ENCODE peak calls at places on chromosomes 7 and 10, in five cellular contexts. One of them, this sample, is unnamed.

GRCh38 chr10:8049151-8049873 is 5.2 kb upstream of the GATA3 start:
- DNase-seq in sigmoid colon: no peak
- DNase-seq in GM20000: peak; percentile 42
- DNase-seq in AG04450: no peak
- DNase-seq in tibial nerve: no peak
- DNase-seq in this sample: no peak

GRCh38 chr7:30743371-30744074 is 8.4 kb upstream of the INMT start:
- DNase-seq in sigmoid colon: no peak
- DNase-seq in GM20000: no peak
- DNase-seq in AG04450: no peak
- DNase-seq in tibial nerve: no peak
- DNase-seq in this sample: no peak

GRCh38 chr7:117127585-117128168 is 174.4 kb downstream of the ST7 start:
- DNase-seq in sigmoid colon: peak; percentile 77
- DNase-seq in GM20000: no peak
- DNase-seq in AG04450: peak; percentile 21
- DNase-seq in tibial nerve: peak; percentile 26
- DNase-seq in this sample: peak; percentile 22

GRCh38 chr7:34851431-34851830 is 185.9 kb downstream of the DPY19L1 start:
- DNase-seq in sigmoid colon: no peak
- DNase-seq in GM20000: no peak
- DNase-seq in AG04450: no peak
- DNase-seq in tibial nerve: no peak
- DNase-seq in this sample: no peak

GRCh38 chr10:133225707-133226191 is 4.3 kb upstream of the UTF1 start:
- DNase-seq in sigmoid colon: no peak
- DNase-seq in GM20000: no peak
- DNase-seq in AG04450: no peak
- DNase-seq in tibial nerve: no peak
- DNase-seq in this sample: no peak

GRCh38 chr10:23871211-23871610 is 337.7 kb upstream of the KIAA1217 start:
- DNase-seq in sigmoid colon: no peak
- DNase-seq in GM20000: no peak
- DNase-seq in AG04450: no peak
- DNase-seq in tibial nerve: no peak
- DNase-seq in this sample: no peak

GRCh38 chr7:90180011-90180585 is 25.8 kb downstream of the STEAP1 start:
- DNase-seq in sigmoid colon: no peak
- DNase-seq in GM20000: no peak
- DNase-seq in AG04450: no peak
- DNase-seq in tibial nerve: no peak
- DNase-seq in this sample: peak; percentile 24

GRCh38 chr10:3166496-3167290 is 5.9 kb downstream of the PITRM1 start:
- DNase-seq in sigmoid colon: no peak
- DNase-seq in GM20000: no peak
- DNase-seq in AG04450: no peak
- DNase-seq in tibial nerve: no peak
- DNase-seq in this sample: no peak

GRCh38 chr7:40147371-40148246 is 12.8 kb downstream of the SUGCT start:
- DNase-seq in sigmoid colon: no peak
- DNase-seq in GM20000: no peak
- DNase-seq in AG04450: no peak
- DNase-seq in tibial nerve: no peak
- DNase-seq in this sample: no peak
- TF ChIP-seq CTCF in sigmoid colon: no peak
- TF ChIP-seq CTCF in GM20000: no peak
- TF ChIP-seq CTCF in AG04450: no peak
- TF ChIP-seq CTCF in tibial nerve: no peak
- TF ChIP-seq CTCF in this sample: no peak

GRCh38 chr7:152383341-152384234 is 52.2 kb downstream of the KMT2C start:
- DNase-seq in sigmoid colon: no peak
- DNase-seq in GM20000: no peak
- DNase-seq in AG04450: peak; percentile 61
- DNase-seq in tibial nerve: no peak
- DNase-seq in this sample: peak; percentile 44
- TF ChIP-seq CTCF in sigmoid colon: no peak
- TF ChIP-seq CTCF in GM20000: no peak
- TF ChIP-seq CTCF in AG04450: no peak
- TF ChIP-seq CTCF in tibial nerve: no peak
- TF ChIP-seq CTCF in this sample: no peak

GRCh38 chr10:32055478-32056135 is 618 bp downstream of the KIF5B start:
- DNase-seq in sigmoid colon: peak; percentile 85
- DNase-seq in GM20000: peak; percentile 55
- DNase-seq in AG04450: no peak
- DNase-seq in tibial nerve: peak; percentile 33
- DNase-seq in this sample: no peak
- TF ChIP-seq CTCF in sigmoid colon: no peak
- TF ChIP-seq CTCF in GM20000: no peak
- TF ChIP-seq CTCF in AG04450: peak; percentile 6
- TF ChIP-seq CTCF in tibial nerve: no peak
- TF ChIP-seq CTCF in this sample: peak; percentile 6

DNA sequence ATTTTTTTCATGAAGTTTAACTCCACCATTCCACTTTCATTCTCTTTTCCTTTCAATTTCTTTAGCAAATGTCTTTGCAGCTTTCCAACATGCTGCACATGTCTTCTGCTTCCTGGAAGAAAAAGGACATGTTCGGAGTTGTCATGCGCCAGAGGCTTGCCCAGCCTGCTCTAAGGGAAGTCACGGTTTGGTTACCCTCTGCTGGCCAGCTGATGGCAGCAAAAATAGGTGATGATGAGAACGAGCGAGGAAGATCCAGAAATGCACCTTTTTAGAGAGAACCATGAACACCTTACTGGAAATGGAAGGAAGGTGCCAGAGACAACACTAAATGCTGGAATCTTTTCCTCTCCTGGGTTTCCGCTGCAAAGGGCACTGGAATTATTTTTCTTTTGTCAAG is 4.9 kb upstream of the ZSCAN21 start:
- DNase-seq in sigmoid colon: no peak
- DNase-seq in GM20000: peak; percentile 30
- DNase-seq in AG04450: no peak
- DNase-seq in tibial nerve: no peak
- DNase-seq in this sample: no peak
- TF ChIP-seq CTCF in sigmoid colon: no peak
- TF ChIP-seq CTCF in GM20000: peak; percentile 20
- TF ChIP-seq CTCF in AG04450: no peak
- TF ChIP-seq CTCF in tibial nerve: no peak
- TF ChIP-seq CTCF in this sample: no peak

GRCh38 chr7:114830952-114831351 is 90.9 kb upstream of the MDFIC start:
- DNase-seq in sigmoid colon: no peak
- DNase-seq in GM20000: no peak
- DNase-seq in AG04450: no peak
- DNase-seq in tibial nerve: no peak
- DNase-seq in this sample: no peak

GRCh38 chr7:114835861-114836260 is 86.0 kb upstream of the MDFIC start:
- DNase-seq in sigmoid colon: no peak
- DNase-seq in GM20000: no peak
- DNase-seq in AG04450: no peak
- DNase-seq in tibial nerve: no peak
- DNase-seq in this sample: no peak

GRCh38 chr7:114832906-114833595 is 88.8 kb upstream of the MDFIC start:
- DNase-seq in sigmoid colon: no peak
- DNase-seq in GM20000: peak; percentile 39
- DNase-seq in AG04450: no peak
- DNase-seq in tibial nerve: no peak
- DNase-seq in this sample: no peak

DNA sequence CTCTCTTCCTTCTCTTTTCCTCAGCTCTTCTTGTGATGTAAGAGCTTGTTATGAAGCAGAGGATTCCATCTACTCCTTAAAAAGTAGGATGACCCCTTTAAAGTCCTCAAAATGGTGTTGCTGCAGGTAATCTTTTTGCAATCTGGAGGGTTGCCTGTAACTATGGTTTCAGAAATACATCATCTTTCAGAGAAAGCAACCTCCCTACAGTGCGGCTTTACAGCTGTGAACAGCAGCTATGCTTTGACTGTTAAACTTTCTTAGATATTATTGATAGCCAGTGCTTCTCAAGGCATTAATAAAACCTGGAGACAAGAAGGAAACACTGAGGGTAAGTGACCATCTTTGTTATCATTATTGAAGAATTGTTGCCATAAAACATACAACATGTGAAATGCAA is 86.6 kb upstream of the MDFIC start:
- DNase-seq in sigmoid colon: no peak
- DNase-seq in GM20000: peak; percentile 4
- DNase-seq in AG04450: no peak
- DNase-seq in tibial nerve: no peak
- DNase-seq in this sample: no peak
- TF ChIP-seq CTCF in sigmoid colon: no peak
- TF ChIP-seq CTCF in GM20000: no peak
- TF ChIP-seq CTCF in AG04450: no peak
- TF ChIP-seq CTCF in tibial nerve: no peak
- TF ChIP-seq CTCF in this sample: no peak

GRCh38 chr7:98869001-98869373 is 827 bp downstream of the TMEM130 start:
- DNase-seq in sigmoid colon: no peak
- DNase-seq in GM20000: no peak
- DNase-seq in AG04450: no peak
- DNase-seq in tibial nerve: no peak
- DNase-seq in this sample: no peak

GRCh38 chr7:98870071-98870651 is 347 bp upstream of the TMEM130 start:
- DNase-seq in sigmoid colon: peak; percentile 66
- DNase-seq in GM20000: peak; percentile 81
- DNase-seq in AG04450: no peak
- DNase-seq in tibial nerve: no peak
- DNase-seq in this sample: no peak

GRCh38 chr7:98872328-98872924 is 2.6 kb upstream of the TMEM130 start:
- DNase-seq in sigmoid colon: peak; percentile 3
- DNase-seq in GM20000: no peak
- DNase-seq in AG04450: no peak
- DNase-seq in tibial nerve: no peak
- DNase-seq in this sample: no peak

GRCh38 chr7:98869374-98870070 is at the start of gene TMEM130:
- DNase-seq in sigmoid colon: peak; percentile 30
- DNase-seq in GM20000: no peak
- DNase-seq in AG04450: no peak
- DNase-seq in tibial nerve: no peak
- DNase-seq in this sample: no peak

GRCh38 chr7:98870807-98871491 is 1.1 kb upstream of the TMEM130 start:
- DNase-seq in sigmoid colon: peak; percentile 50
- DNase-seq in GM20000: no peak
- DNase-seq in AG04450: no peak
- DNase-seq in tibial nerve: no peak
- DNase-seq in this sample: no peak
- TF ChIP-seq CTCF in sigmoid colon: no peak
- TF ChIP-seq CTCF in GM20000: no peak
- TF ChIP-seq CTCF in AG04450: no peak
- TF ChIP-seq CTCF in tibial nerve: no peak
- TF ChIP-seq CTCF in this sample: no peak

DNA sequence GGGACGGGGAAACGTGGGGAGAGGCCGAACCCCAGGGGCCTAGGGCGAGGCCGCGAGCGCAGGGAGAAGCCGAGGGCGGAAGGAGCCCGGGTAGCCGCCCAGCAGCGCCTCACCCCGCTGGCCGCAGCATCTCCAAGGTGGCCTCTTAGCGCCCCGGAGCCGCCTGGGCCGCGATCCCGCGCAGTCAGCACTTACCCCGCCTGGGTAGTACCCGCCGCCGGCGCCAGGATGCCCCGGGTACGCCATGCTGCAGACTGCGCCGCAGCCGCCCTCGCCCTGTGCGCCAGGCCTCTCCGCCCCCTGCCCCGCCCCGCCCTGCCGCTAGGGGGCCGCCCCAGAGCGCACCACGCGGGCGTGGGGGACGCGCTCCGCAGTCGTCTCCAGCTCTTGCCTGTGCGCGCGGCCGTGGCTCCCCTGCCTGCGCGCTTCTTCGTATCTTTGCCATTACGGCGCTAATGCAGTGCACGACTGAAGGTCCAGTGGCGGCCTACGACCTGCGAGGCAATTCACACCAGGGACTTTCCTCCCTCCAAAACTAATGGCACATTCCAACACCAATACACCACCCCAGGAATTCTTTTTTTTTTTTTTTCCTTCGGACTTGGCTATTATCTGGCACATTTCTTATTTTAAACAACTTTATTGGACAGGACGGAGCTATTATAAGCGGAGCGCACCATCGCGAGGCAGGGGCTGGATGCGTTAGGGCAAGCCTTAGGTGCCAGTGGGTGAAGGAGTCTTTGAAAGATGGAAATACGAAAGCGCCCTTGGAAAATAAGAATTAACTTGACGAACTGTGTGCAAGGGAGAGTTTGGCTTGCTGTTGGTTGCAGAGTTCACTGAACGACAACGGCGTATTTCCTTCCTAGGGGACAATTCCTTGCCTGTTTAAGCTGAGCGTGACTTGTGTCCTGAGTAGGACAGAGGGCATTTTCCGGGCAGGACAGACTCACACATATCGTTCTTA is at the start of gene SRI:
- DNase-seq in sigmoid colon: peak; percentile 89
- DNase-seq in GM20000: peak; percentile 89
- DNase-seq in AG04450: peak; percentile 55
- DNase-seq in tibial nerve: peak; percentile 67
- DNase-seq in this sample: peak; percentile 54
- TF ChIP-seq CTCF in sigmoid colon: peak; percentile 96
- TF ChIP-seq CTCF in GM20000: peak; percentile 32
- TF ChIP-seq CTCF in AG04450: peak; percentile 52
- TF ChIP-seq CTCF in tibial nerve: peak; percentile 97
- TF ChIP-seq CTCF in this sample: peak; percentile 25

DNA sequence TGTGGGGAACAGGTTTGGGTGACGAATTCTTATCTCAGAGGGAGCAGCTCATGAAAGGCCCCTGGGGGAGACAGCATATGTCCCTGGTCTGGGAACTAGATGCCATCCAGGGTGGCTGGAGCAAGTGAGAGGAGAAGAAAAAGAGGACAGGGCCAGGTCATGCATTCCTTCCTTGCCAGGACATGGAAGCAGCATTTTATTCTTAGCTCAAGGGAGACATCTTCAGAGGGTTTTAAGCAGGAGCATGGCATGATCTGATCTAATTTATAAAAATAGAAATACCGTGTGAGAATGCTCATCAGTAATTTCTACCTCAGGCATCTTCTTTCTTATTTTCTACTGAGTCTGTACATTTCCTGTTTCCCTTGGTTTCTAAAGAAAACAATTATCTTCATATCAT is 386.0 kb downstream of the GALNT17 start:
- DNase-seq in sigmoid colon: no peak
- DNase-seq in GM20000: no peak
- DNase-seq in AG04450: no peak
- DNase-seq in tibial nerve: no peak
- DNase-seq in this sample: no peak
- TF ChIP-seq CTCF in sigmoid colon: no peak
- TF ChIP-seq CTCF in GM20000: no peak
- TF ChIP-seq CTCF in AG04450: no peak
- TF ChIP-seq CTCF in tibial nerve: no peak
- TF ChIP-seq CTCF in this sample: no peak